ENCODE peak calls at places on chromosomes 7 and 10, in nine cellular contexts. Y is IMR-90; C is GM23248; A is prostate gland; N is CD4-positive, alpha-beta T cell; V is pancreas; X is ovary; I is A549; R is OCI-LY7. D is an unnamed sample. For H3K9me3, the result is how much of the 10 kb centered on the place peaks cover.

GRCh38 chr10:85734791-85735190 is 631.8 kb downstream of the GRID1 start:
- DNase-seq in R (no peak), C (no peak), V (no peak), A (no peak), X (no peak), Y (no peak), N (no peak), I (no peak), D (no peak)

GRCh38 chr10:21975378-21975990 is 28.0 kb downstream of the DNAJC1 start:
- DNase-seq in I (no peak), V (no peak), R (no peak), A (no peak), Y (no peak), N (no peak), X (no peak), C (no peak), D (no peak)

GRCh38 chr10:69335063-69335587 is 56.8 kb downstream of the HK1 start:
- DNase-seq in A (no peak), C (no peak), I (no peak), R (no peak), V (no peak), X (peak), N (no peak), Y (no peak), D (peak)

GRCh38 chr10:12214763-12215218 is 18.8 kb downstream of the CDC123 start:
- DNase-seq in R (peak), N (no peak), X (no peak), Y (peak), I (peak), C (peak), V (no peak), A (peak), D (no peak)

GRCh38 chr7:50735327-50735726 is 47.4 kb downstream of the GRB10 start:
- DNase-seq in Y (no peak), I (no peak), V (no peak), C (no peak), N (no peak), X (no peak), A (no peak), R (no peak), D (no peak)

GRCh38 chr7:118629898-118630469 is 405.5 kb downstream of the ANKRD7 start:
- DNase-seq in N (no peak), V (no peak), C (no peak), A (no peak), I (no peak), X (no peak), R (no peak), Y (no peak), D (no peak)

GRCh38 chr7:39908973-39909372 is 41.1 kb upstream of the CDK13 start:
- DNase-seq in Y (no peak), R (no peak), V (no peak), C (no peak), N (no peak), A (no peak), I (no peak), X (no peak), D (no peak)

GRCh38 chr10:16741540-16741939 is 75.7 kb downstream of the RSU1 start:
- DNase-seq in A (no peak), C (no peak), I (no peak), Y (no peak), V (no peak), X (no peak), N (no peak), R (no peak), D (no peak)

GRCh38 chr10:133421336-133422222 is 2.8 kb downstream of the SPRN start:
- DNase-seq in V (no peak), A (peak), R (no peak), X (no peak), N (no peak), I (no peak), C (no peak), Y (no peak), D (no peak)

GRCh38 chr7:77550586-77550985 is 13.5 kb downstream of the PTPN12 start:
- DNase-seq in V (no peak), R (no peak), A (no peak), I (no peak), Y (peak), N (no peak), X (no peak), C (peak), D (no peak)

GRCh38 chr7:25803117-25803887 is 348.7 kb upstream of the NFE2L3 start:
- DNase-seq in R (no peak), C (no peak), Y (no peak), X (no peak), A (no peak), I (no peak), V (no peak), N (no peak), D (no peak)

GRCh38 chr7:50558380-50559051 is 6.7 kb downstream of the DDC start:
- DNase-seq in Y (no peak), C (no peak), I (no peak), X (no peak), V (no peak), N (no peak), R (no peak), A (no peak), D (no peak)

GRCh38 chr7:74334026-74334425 is 44.8 kb downstream of the CLIP2 start:
- DNase-seq in N (no peak), C (peak), V (no peak), X (no peak), Y (peak), A (no peak), I (peak), R (no peak), D (no peak)

GRCh38 chr10:80511984-80512634 is 25.6 kb upstream of the SH2D4B start:
- DNase-seq in C (no peak), A (no peak), Y (no peak), I (no peak), X (no peak), N (no peak), R (no peak), V (no peak), D (no peak)

GRCh38 chr7:38169862-38170261 is 8.2 kb upstream of the STARD3NL start:
- DNase-seq in C (peak), I (peak), Y (peak), N (no peak), R (no peak), V (no peak), A (peak), X (no peak), D (no peak)

GRCh38 chr10:117168135-117168674 is 29.1 kb upstream of the KCNK18 start:
- DNase-seq in N (peak), C (peak), A (no peak), X (peak), V (peak), Y (peak), R (peak), I (peak), D (peak)

GRCh38 chr7:157651366-157652160 is 314.8 kb downstream of the DNAJB6 start:
- DNase-seq in X (no peak), A (no peak), I (no peak), N (no peak), R (no peak), C (no peak), V (no peak), Y (no peak), D (no peak)
- H3K9me3 ChIP-seq in X (under half), A (under half), I (under half), N (under half), R (under half), C (under half), V (under half), Y (half or more), D (under half)

GRCh38 chr10:97737770-97738265 is 890 bp downstream of the ZFYVE27 start:
- DNase-seq in X (no peak), N (no peak), Y (peak), R (no peak), I (no peak), C (no peak), A (no peak), V (no peak), D (no peak)
- H3K27ac ChIP-seq in X (no peak), N (peak), Y (peak), R (no peak), I (peak), C (peak), A (peak), V (no peak), D (peak)

GRCh38 chr7:153476166-153476565 is 576.0 kb upstream of the DPP6 start:
- DNase-seq in R (no peak), X (no peak), I (no peak), V (no peak), N (no peak), Y (no peak), C (no peak), A (no peak), D (no peak)

GRCh38 chr7:153470004-153470671 is 582.1 kb upstream of the DPP6 start:
- DNase-seq in X (no peak), V (no peak), I (no peak), R (no peak), N (no peak), A (no peak), Y (no peak), C (no peak), D (no peak)

GRCh38 chr7:153473189-153473588 is 579.0 kb upstream of the DPP6 start:
- DNase-seq in V (no peak), C (no peak), X (no peak), I (no peak), R (no peak), A (no peak), Y (no peak), N (no peak), D (no peak)

GRCh38 chr7:153475240-153475639 is 577.0 kb upstream of the DPP6 start:
- DNase-seq in R (no peak), X (no peak), Y (no peak), N (no peak), A (no peak), C (no peak), V (no peak), I (no peak), D (no peak)

DNA sequence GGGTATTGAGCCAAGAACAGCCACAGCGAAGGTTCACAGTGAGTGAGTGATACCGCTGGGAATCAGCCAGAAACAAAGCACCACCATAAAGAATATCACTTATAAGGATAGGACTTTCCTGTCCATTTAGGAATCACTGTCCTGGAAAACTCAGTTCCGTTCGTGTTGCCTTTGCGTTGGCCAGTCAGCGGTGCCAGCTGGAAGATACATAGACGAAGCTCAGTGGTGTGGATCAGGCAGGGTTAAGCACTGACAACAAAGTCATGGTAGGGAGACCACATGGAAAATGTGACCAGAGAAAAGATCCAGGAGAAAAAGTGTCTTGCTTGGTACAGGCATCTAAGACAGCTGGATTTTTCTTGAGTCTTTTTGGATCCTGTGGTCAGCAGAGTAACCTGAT is 579.7 kb upstream of the DPP6 start:
- DNase-seq in X (no peak), I (no peak), N (no peak), Y (no peak), R (no peak), V (no peak), A (no peak), C (no peak), D (no peak)
- H3K9me3 ChIP-seq in X (under half), I (under half), N (under half), Y (under half), R (under half), V (under half), A (under half), C (under half), D (under half)

GRCh38 chr10:10830316-10831061 is 187.2 kb upstream of the CELF2 start:
- DNase-seq in I (no peak), A (no peak), X (no peak), C (peak), N (no peak), Y (peak), R (no peak), V (no peak), D (no peak)

GRCh38 chr10:10826125-10826524 is 191.5 kb upstream of the CELF2 start:
- DNase-seq in A (no peak), I (no peak), R (no peak), C (peak), V (no peak), Y (peak), X (no peak), N (no peak), D (no peak)

GRCh38 chr10:10833955-10834354 is 183.7 kb upstream of the CELF2 start:
- DNase-seq in N (no peak), Y (no peak), A (no peak), V (no peak), X (no peak), R (no peak), C (no peak), I (no peak), D (no peak)

GRCh38 chr10:10831085-10831484 is 186.6 kb upstream of the CELF2 start:
- DNase-seq in N (no peak), Y (peak), R (no peak), C (peak), A (no peak), X (no peak), I (no peak), V (no peak), D (peak)
- H3K27ac ChIP-seq in N (no peak), Y (peak), R (no peak), C (peak), A (no peak), X (no peak), I (no peak), V (no peak), D (peak)

GRCh38 chr7:64320547-64321495 is 7.1 kb downstream of the ZNF736 start:
- DNase-seq in I (no peak), X (no peak), R (peak), V (no peak), A (no peak), Y (no peak), C (no peak), N (no peak), D (no peak)
- H3K9me3 ChIP-seq in I (under half), X (under half), R (under half), V (under half), A (under half), Y (under half), C (under half), N (under half), D (under half)

DNA sequence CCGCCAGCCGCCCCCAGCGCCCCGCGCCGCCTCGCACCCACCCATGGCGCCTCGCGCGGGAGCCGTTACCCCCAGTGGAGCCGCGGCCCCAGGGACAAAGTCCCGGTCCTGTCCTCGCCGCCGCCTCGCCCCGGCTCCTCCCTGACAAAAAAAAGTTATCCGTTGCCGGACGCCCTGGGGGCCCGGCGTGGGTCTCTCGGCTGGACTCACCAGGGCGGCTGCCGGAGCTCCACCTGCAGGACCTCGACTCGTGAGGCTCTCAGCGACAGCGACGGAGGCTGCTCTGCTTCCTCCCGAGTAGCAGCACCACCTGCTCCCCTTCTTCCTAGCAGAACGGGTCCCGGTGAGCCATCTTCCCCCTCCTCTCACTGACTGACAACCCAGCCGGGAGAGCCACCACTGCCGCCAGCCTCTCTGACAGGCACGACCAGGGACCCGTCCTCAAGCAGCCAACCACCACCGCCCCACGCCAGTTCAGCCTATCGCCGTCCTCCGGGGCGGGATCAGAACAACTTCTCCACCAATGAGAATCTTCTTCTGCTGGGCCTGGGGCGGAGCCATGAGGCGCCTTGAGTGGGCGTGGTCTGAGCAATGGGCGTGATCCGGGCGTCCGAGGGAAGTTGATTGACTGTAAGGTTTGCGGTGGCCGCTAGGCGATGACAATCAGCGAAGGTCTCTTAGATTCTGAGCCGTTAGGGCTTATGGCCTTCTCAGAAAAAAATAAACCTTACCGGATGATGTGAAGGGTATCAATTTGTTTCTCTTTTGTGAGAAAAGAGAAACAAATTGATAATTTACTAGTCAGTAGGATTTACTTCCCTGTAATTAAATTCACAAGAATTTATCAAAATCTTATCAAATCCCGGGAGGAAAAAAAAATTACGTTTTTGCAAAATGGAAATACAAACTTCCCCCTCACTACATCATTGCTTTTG is at the start of gene HYCC1:
- DNase-seq in A (peak), I (peak), R (peak), X (peak), Y (peak), V (peak), C (peak), N (peak), D (peak)
- H3K27ac ChIP-seq in A (peak), I (peak), R (peak), X (peak), Y (peak), V (peak), C (peak), N (peak), D (peak)

GRCh38 chr10:131751827-131752775 is 148.7 kb upstream of the PPP2R2D start:
- DNase-seq in R (no peak), A (no peak), N (no peak), C (no peak), X (no peak), Y (no peak), I (no peak), V (no peak), D (no peak)

GRCh38 chr10:131749767-131750142 is 151.1 kb upstream of the PPP2R2D start:
- DNase-seq in I (no peak), N (no peak), R (no peak), A (no peak), Y (no peak), C (no peak), V (no peak), X (no peak), D (no peak)

GRCh38 chr10:131750171-131750895 is 150.5 kb upstream of the PPP2R2D start:
- DNase-seq in Y (no peak), A (no peak), V (no peak), C (no peak), R (no peak), I (no peak), X (no peak), N (no peak), D (no peak)

GRCh38 chr10:131748831-131749766 is 151.7 kb upstream of the PPP2R2D start:
- DNase-seq in Y (no peak), C (no peak), X (no peak), I (no peak), A (no peak), N (no peak), R (no peak), V (no peak), D (no peak)

DNA sequence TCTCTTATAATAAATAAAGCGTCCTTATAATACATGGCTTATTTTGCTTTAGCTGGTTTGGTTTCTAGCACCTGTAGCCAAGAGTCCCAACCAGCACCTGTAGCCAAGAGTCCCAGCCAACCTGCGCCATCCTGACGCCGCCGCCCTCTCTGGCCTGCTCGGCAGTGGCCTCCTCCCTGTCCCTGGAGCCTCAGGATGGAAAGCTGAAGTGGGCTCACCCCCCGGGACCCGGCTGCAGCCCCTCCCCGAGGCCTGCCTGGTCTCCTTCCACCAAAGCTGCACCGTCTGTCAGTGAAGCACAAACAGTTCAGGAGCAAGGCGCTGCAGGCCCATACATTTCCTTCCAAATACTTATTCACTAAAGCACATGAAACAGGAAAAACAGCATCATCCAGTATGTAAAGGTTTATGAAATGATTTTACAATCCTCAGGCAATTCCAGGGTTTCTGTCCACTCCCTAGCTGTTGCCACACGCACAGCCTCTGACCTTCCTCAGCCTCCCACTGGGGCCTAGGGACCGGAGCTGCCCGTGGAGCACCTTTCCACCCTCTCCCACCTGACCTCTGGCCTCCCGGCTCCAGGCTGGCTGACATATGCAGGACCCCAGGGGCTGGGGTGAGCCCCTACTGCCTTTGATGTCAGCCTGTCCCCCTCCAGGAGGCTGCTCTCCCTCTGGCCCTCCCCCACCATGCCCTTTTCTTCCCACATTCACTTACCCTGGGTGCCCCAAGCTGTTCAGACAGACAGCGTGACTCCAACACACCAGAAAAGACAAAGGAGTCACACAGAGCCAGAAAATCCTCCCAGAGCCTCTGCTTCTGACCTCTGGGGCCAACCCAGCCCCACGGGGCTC is 149.6 kb upstream of the PPP2R2D start:
- DNase-seq in N (no peak), V (no peak), R (no peak), X (no peak), I (no peak), C (no peak), A (no peak), Y (no peak), D (no peak)
- H3K9me3 ChIP-seq in N (under half), V (under half), R (under half), X (under half), I (under half), C (under half), A (under half), Y (under half), D (under half)

GRCh38 chr7:82210422-82211184 is 233.0 kb downstream of the CACNA2D1 start:
- DNase-seq in V (no peak), N (no peak), I (no peak), Y (peak), X (no peak), C (peak), A (no peak), R (no peak), D (no peak)
- H3K27ac ChIP-seq in V (no peak), N (no peak), I (no peak), Y (no peak), X (no peak), C (no peak), A (no peak), R (no peak), D (no peak)

DNA sequence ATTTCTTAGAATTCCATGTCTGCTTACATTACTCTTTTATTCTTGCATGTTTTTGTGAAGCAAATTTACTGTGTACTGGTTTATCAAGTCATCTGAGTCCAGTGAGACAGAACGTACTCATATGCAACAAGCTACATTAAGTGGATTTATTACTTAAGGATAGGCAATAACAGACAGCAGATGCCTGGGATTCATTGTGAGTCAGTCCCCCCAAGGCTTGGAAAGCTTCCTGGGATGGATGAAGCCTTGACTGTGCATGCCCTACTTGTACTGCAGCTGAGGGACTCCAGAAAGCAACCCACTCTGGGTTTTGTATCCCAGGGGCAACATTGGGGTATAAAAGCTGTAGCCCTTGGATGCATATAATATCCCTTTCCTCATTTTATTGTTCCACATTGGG is 113.4 kb upstream of the RAB18 start:
- DNase-seq in I (no peak), R (no peak), X (no peak), A (no peak), C (peak), V (no peak), N (no peak), Y (peak), D (no peak)
- H3K9me3 ChIP-seq in I (under half), R (under half), X (under half), A (under half), C (under half), V (under half), N (under half), Y (under half), D (under half)

D was measured in lung.